ENCODE peak calls at places on chromosomes 1 and 21, in eight cellular contexts. O is HCT116, D is spleen, L is tibial nerve, M is heart left ventricle, T is breast epithelium, Y is IMR-90, R is NB4. U is an unnamed sample.

GRCh38 chr21:46621457-46622182 is 13.9 kb upstream of the PRMT2 start:
- DNase-seq in O (no peak), D (no peak), L (no peak), M (no peak), T (peak), Y (no peak), R (no peak), U (peak)

GRCh38 chr1:43764581-43764980 is 57.2 kb downstream of the ST3GAL3 start:
- DNase-seq in O (no peak), D (no peak), L (no peak), M (no peak), T (no peak), Y (no peak), R (peak), U (no peak)

GRCh38 chr1:172885411-172885810 is 165.3 kb downstream of the TNFSF18 start:
- DNase-seq in O (no peak), D (no peak), L (no peak), M (no peak), T (no peak), Y (no peak), R (no peak), U (no peak)

GRCh38 chr1:117895482-117896114 is 33.8 kb downstream of the GDAP2 start:
- DNase-seq in O (peak), D (no peak), L (peak), M (peak), T (peak), Y (peak), R (peak), U (peak)

GRCh38 chr1:16387201-16388185 is 20.5 kb downstream of the SZRD1 start:
- DNase-seq in O (no peak), D (no peak), L (no peak), M (no peak), T (peak), Y (peak), R (no peak), U (no peak)

GRCh38 chr1:168722964-168723363 is 6.0 kb downstream of the DPT start:
- DNase-seq in O (no peak), D (no peak), L (no peak), M (no peak), T (no peak), Y (no peak), R (no peak), U (no peak)

GRCh38 chr1:100070201-100070939 is 62.4 kb downstream of the SASS6 start:
- DNase-seq in O (no peak), D (no peak), L (no peak), M (no peak), T (no peak), Y (no peak), R (no peak), U (no peak)

GRCh38 chr1:5756434-5757176 is 235.6 kb downstream of the NPHP4 start:
- DNase-seq in O (no peak), D (peak), L (no peak), M (no peak), T (no peak), Y (no peak), R (no peak), U (peak)

GRCh38 chr1:28297826-28298225 is 31.0 kb upstream of the MED18 start:
- DNase-seq in O (no peak), D (no peak), L (no peak), M (no peak), T (no peak), Y (no peak), R (no peak), U (no peak)

GRCh38 chr21:41316200-41316599 is 401 bp upstream of the FAM3B start:
- DNase-seq in O (no peak), D (no peak), L (no peak), M (no peak), T (no peak), Y (no peak), R (no peak), U (no peak)

GRCh38 chr1:199774433-199775089 is 252.9 kb upstream of the NR5A2 start:
- DNase-seq in O (no peak), D (no peak), L (no peak), M (no peak), T (no peak), Y (peak), R (no peak), U (no peak)

GRCh38 chr1:203308205-203309114 is 3.1 kb downstream of the BTG2 start:
- DNase-seq in O (no peak), D (no peak), L (no peak), M (no peak), T (no peak), Y (no peak), R (no peak), U (no peak)
- TF ChIP-seq POLR2A in O (no peak), D (no peak), L (no peak), M (no peak), T (no peak), Y (peak), R (no peak), U (no peak)

GRCh38 chr1:202861420-202862121 is 27.4 kb downstream of the RABIF start:
- DNase-seq in O (peak), D (peak), L (peak), M (peak), T (peak), Y (peak), R (peak), U (peak)
- TF ChIP-seq POLR2A in O (peak), D (no peak), L (peak), M (peak), T (no peak), Y (no peak), R (peak), U (no peak)

GRCh38 chr21:36381841-36382589 is 3.2 kb upstream of the CHAF1B start:
- DNase-seq in O (no peak), D (no peak), L (no peak), M (no peak), T (no peak), Y (peak), R (no peak), U (no peak)

GRCh38 chr21:36379236-36379635 is 6.0 kb upstream of the CHAF1B start:
- DNase-seq in O (no peak), D (no peak), L (no peak), M (no peak), T (no peak), Y (no peak), R (no peak), U (no peak)

GRCh38 chr21:36375994-36376393 is 9.2 kb upstream of the CHAF1B start:
- DNase-seq in O (no peak), D (no peak), L (no peak), M (no peak), T (no peak), Y (no peak), R (no peak), U (no peak)

GRCh38 chr21:36377391-36377842 is 7.8 kb upstream of the CHAF1B start:
- DNase-seq in O (no peak), D (no peak), L (no peak), M (no peak), T (no peak), Y (no peak), R (no peak), U (no peak)
- TF ChIP-seq POLR2A in O (no peak), D (no peak), L (no peak), M (no peak), T (no peak), Y (no peak), R (no peak), U (no peak)

DNA sequence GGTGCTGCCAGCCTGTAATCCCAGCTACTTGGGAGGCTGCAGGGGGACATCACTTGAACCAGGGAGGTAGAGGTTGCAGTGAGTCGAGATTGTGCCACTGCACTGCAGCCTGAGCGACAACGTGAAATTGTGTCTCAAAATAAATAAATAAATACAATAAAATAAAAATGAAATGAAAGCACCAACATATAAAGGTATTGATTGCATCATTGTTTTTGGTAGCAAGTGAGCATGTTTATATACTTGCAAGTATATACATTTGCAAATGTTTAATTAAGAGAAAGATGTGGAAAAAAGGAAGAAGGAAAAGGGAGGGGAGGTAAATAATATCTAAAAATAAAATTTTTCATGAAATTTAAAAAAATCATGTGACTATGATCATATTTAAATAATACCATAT is 32.8 kb upstream of the NRIP1 start:
- DNase-seq in O (no peak), D (no peak), L (no peak), M (no peak), T (no peak), Y (no peak), R (no peak), U (no peak)
- TF ChIP-seq POLR2A in O (no peak), D (no peak), L (no peak), M (no peak), T (no peak), Y (no peak), R (no peak), U (no peak)

DNA sequence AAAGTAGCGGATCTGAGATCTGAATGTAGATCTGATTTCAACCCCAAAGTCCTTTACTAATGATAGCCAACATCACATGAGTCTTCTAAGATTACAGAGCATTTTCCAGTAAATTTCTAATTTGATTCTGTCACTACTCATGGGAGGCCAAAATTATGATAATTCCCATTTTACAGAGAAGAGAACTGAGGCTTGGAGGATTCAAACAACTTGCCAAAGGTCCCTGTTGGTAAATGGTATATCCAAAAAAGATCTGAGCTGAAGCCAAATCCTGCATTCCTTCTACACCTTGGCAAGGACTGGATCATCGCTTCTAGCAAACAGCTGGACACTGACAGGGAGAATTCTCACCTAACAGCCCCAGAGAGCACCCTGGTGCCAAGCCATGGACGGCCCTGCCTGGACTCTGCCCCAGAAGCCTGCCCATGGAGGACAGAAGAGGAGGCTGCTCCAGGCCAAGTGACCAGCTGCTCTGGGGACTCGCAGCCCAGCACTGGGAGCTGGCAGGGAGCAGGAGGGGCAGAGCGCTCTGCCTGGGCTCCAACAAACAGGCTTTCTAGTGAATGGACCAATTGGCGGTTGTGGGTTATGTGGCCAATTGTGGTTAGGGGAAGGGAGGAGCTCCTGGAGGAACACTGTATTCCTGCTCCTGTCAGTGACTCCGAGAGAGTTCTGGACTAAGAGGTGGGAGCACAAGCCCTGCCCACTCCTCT is 6.4 kb upstream of the CSF1 start:
- DNase-seq in O (no peak), D (no peak), L (no peak), M (no peak), T (peak), Y (no peak), R (no peak), U (no peak)
- TF ChIP-seq POLR2A in O (no peak), D (no peak), L (no peak), M (no peak), T (no peak), Y (no peak), R (no peak), U (no peak)

GRCh38 chr21:29798840-29799239 is 141.0 kb downstream of the GRIK1 start:
- DNase-seq in O (no peak), D (no peak), L (no peak), M (no peak), T (no peak), Y (no peak), R (no peak), U (no peak)
- TF ChIP-seq POLR2A in O (no peak), D (no peak), L (no peak), M (no peak), T (no peak), Y (no peak), R (no peak), U (no peak)

DNA sequence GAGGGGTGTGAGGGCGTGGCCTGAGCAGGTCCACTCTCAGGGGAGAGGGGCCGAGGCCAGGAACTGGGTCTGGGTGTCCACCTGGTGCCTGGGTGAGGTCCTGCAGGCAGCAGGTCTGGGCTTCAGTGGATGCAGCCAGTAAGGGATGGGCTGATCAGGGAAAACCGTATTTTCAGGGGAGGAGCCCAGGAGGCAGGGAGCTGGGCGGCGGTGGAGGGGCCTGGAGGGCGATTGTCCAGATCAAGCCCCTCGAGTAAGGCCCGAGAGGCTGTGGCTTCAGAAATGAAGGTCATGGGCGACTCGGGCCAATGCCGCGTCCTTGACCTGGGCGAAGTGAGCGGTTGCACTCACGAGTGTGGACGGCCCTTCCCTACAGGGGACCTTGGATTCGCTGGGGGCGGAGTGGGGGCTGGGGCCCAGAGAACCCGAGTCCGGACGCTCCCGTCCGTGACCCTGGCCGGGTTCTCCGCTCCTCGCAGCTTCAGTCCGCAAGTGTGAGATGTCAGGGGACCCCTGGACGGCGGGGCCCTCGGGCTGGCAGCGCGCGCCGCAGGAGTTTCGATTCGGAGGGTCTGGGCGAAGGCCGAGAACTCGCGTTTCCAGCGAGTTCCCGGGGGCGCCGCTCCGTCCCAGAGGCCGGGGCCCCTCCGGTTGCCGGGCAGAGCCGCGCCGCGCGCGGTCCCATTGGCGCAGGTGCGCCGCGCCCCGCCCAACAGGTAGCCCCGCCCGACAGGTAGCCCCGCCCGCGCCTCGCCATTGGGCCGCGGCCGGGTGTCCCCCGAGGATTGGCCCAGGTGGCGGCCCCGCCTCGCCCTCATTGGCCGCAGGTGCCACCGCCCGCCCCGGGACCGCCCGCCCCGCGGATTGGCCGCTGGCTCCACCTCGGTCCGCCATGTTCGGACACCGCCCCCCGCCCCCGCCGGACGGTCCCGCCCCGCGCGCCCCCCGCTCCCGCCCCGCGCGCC is at the start of gene PRKCZ:
- DNase-seq in O (peak), D (peak), L (no peak), M (peak), T (peak), Y (no peak), R (no peak), U (peak)
- TF ChIP-seq POLR2A in O (peak), D (no peak), L (no peak), M (no peak), T (no peak), Y (no peak), R (no peak), U (no peak)

DNA sequence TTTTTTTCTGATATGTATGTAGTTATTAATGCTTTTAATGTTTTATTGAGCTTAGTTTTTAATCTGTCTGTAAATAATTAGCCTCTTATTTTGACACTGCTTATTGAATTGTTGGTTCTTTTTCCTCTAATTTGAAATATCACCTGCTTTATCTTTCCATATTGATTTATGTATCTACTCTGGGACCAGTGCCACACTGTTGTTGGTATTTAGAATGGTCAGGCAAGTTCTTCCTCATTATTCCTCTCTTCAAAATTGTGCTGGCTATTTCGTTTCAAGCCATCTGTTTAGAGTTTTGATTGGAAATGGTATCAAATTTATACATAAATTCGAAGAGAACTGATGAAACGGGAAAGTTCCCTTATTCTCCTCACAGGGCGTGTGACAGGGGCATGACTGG is 96.8 kb upstream of the APP start:
- DNase-seq in O (no peak), D (no peak), L (no peak), M (no peak), T (no peak), Y (no peak), R (no peak), U (no peak)
- TF ChIP-seq POLR2A in O (no peak), D (no peak), L (no peak), M (no peak), T (no peak), Y (no peak), R (no peak), U (no peak)

DNA sequence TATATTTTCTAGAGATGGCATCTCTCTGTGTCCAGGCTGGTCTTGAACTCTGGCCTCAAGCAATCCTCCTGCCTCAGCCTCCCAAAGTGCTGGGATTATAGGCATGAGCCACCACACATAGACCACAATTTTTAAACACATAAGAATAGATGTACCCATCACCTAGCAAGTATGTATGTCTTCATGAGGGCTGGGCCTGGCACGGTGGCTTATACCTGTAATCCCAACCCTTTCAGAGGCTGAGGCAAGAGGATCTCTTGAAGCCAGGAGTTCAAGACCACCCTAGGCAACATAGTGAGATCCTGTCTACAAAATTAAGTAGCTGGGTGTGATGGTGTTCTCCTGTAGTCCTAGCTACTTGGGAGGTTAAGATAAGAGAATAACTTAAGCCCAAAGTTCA is 13.8 kb downstream of the UQCRH start:
- DNase-seq in O (no peak), D (no peak), L (no peak), M (no peak), T (no peak), Y (no peak), R (no peak), U (no peak)
- TF ChIP-seq POLR2A in O (no peak), D (no peak), L (no peak), M (no peak), T (no peak), Y (no peak), R (no peak), U (no peak)

U was measured in sigmoid colon.